ENCODE peak calls at places on chromosomes 11 and 22, in nine cellular contexts. S is NCI-H69, X is hepatic stellate cell, V is OCI-M1, O is SIG-M5, A is T-cell, T is Panc1, K is fibroblast of villous mesenchyme, Y is body of pancreas. E is an unnamed sample.
A peak's percentile ranks its signal among the peaks of the same experiment; 100 is the strongest.

GRCh38 chr22:27748355-27749168 is 53.0 kb downstream of the MN1 start:
- DNase-seq in Y (no peak), A (no peak), V (no peak), O (no peak), S (peak; percentile 28), X (no peak), K (peak; percentile 72), T (no peak), E (peak; percentile 72)

GRCh38 chr11:61516191-61516590 is 7.6 kb downstream of the LRRC10B start:
- DNase-seq in V (no peak), O (no peak), A (no peak), Y (no peak), X (no peak), S (no peak), K (no peak), T (no peak), E (no peak)

GRCh38 chr11:77467233-77467632 is 6.7 kb downstream of the PAK1 start:
- DNase-seq in O (no peak), K (no peak), S (peak; percentile 48), X (no peak), V (no peak), T (no peak), A (no peak), Y (no peak), E (no peak)

GRCh38 chr11:116148645-116149044 is 624.1 kb downstream of the BUD13 start:
- DNase-seq in O (no peak), V (no peak), K (no peak), T (no peak), Y (no peak), S (no peak), A (no peak), X (no peak), E (no peak)

GRCh38 chr11:19080579-19080993 is 20.1 kb upstream of the MRGPRX2 start:
- DNase-seq in S (peak; percentile 26), A (no peak), V (no peak), X (no peak), K (peak; percentile 44), O (no peak), Y (peak; percentile 86), T (no peak), E (peak; percentile 25)

GRCh38 chr11:65182258-65183170 is 786 bp downstream of the CAPN1 start:
- DNase-seq in S (peak; percentile 83), X (peak; percentile 50), A (no peak), O (no peak), K (no peak), Y (peak; percentile 46), V (peak; percentile 43), T (no peak), E (no peak)

GRCh38 chr11:121649798-121650197 is 197.0 kb upstream of the SORL1-AS1 start:
- DNase-seq in O (no peak), S (peak; percentile 90), K (no peak), V (no peak), T (no peak), A (no peak), X (no peak), Y (no peak), E (no peak)

GRCh38 chr11:99069831-99070444 is 49.2 kb downstream of the CNTN5 start:
- DNase-seq in A (no peak), O (no peak), K (no peak), Y (no peak), X (peak; percentile 4), T (no peak), S (peak; percentile 96), V (peak; percentile 75), E (no peak)

GRCh38 chr11:67415501-67416304 is at the start of gene CARNS1:
- DNase-seq in O (no peak), Y (peak; percentile 48), X (no peak), V (no peak), T (no peak), K (no peak), A (no peak), S (peak; percentile 57), E (no peak)

GRCh38 chr11:130437848-130438247 is 9.4 kb upstream of the ADAMTS8 start:
- DNase-seq in K (no peak), Y (no peak), T (no peak), X (no peak), S (no peak), O (no peak), A (no peak), V (no peak), E (no peak)

GRCh38 chr22:46706060-46706459 is 32.0 kb downstream of the CERK start:
- DNase-seq in V (no peak), T (no peak), A (no peak), Y (no peak), X (no peak), O (no peak), S (no peak), K (no peak), E (no peak)

GRCh38 chr11:32821517-32821916 is 8.2 kb upstream of the PRRG4 start:
- DNase-seq in A (no peak), X (no peak), T (no peak), K (no peak), V (no peak), Y (no peak), O (no peak), S (peak; percentile 71), E (no peak)

GRCh38 chr11:111635706-111636045 is 33.4 kb downstream of the SIK2 start:
- DNase-seq in S (peak; percentile 84), T (no peak), A (no peak), K (peak; percentile 27), V (peak; percentile 25), O (no peak), X (peak; percentile 16), Y (peak; percentile 28), E (peak; percentile 82)

GRCh38 chr11:64015935-64016468 is 19.7 kb upstream of the FLRT1 start:
- DNase-seq in V (no peak), X (no peak), Y (no peak), T (no peak), K (no peak), O (no peak), A (no peak), S (peak; percentile 94), E (no peak)

GRCh38 chr11:134450186-134450585 is 38.1 kb upstream of the B3GAT1 start:
- DNase-seq in V (no peak), Y (no peak), T (no peak), A (no peak), K (no peak), O (no peak), S (no peak), X (no peak), E (no peak)

GRCh38 chr11:78341841-78342240 is 75.8 kb downstream of the GAB2 start:
- DNase-seq in A (no peak), K (no peak), S (no peak), O (no peak), X (no peak), V (no peak), T (no peak), Y (no peak), E (no peak)